ENCODE peak calls at places on chromosomes 13 and 19, in six cellular contexts. Z, B, X, K, U and F are unnamed samples.
A peak's percentile ranks its signal among the peaks of the same experiment; 100 is the strongest.

GRCh38 chr19:6611441-6611852 is 20.5 kb upstream of the CD70 start:
- DNase-seq in Z (no peak), B (no peak), X (no peak), K (peak; percentile 40), U (peak; percentile 31), F (no peak)

GRCh38 chr19:14732510-14732909 is 42.7 kb downstream of the ZNF333 start:
- DNase-seq in Z (no peak), B (no peak), X (no peak), K (no peak), U (no peak), F (no peak)

GRCh38 chr13:114115191-114115671 is 17.2 kb downstream of the RASA3 start:
- DNase-seq in Z (no peak), B (no peak), X (no peak), K (peak; percentile 68), U (peak; percentile 64), F (no peak)

GRCh38 chr19:8648240-8648639 is 17.8 kb downstream of the NFILZ start:
- DNase-seq in Z (no peak), B (no peak), X (no peak), K (no peak), U (no peak), F (no peak)

GRCh38 chr13:50529154-50529882 is 314.2 kb downstream of the DLEU7 start:
- DNase-seq in Z (peak; percentile 48), B (peak; percentile 83), X (no peak), K (peak; percentile 89), U (peak; percentile 57), F (no peak)

GRCh38 chr13:46675016-46675415 is 121.9 kb downstream of the ESD start:
- DNase-seq in Z (no peak), B (no peak), X (peak; percentile 80), K (no peak), U (no peak), F (no peak)

GRCh38 chr19:58182577-58182988 is 278 bp upstream of the ZNF274 start:
- DNase-seq in Z (no peak), B (no peak), X (no peak), K (no peak), U (peak; percentile 93), F (peak; percentile 76)

GRCh38 chr13:99281811-99282263 is 23.7 kb upstream of the GPR18 start:
- DNase-seq in Z (no peak), B (no peak), X (no peak), K (no peak), U (peak; percentile 48), F (peak; percentile 41)

GRCh38 chr19:49862411-49863253 is 4.7 kb downstream of the PNKP start:
- DNase-seq in Z (no peak), B (no peak), X (no peak), K (no peak), U (no peak), F (no peak)

GRCh38 chr13:80706164-80706471 is 365.2 kb upstream of the SPRY2 start:
- DNase-seq in Z (no peak), B (no peak), X (no peak), K (no peak), U (no peak), F (no peak)

GRCh38 chr19:36488816-36489138 is 584 bp downstream of the ZNF566 start:
- DNase-seq in Z (no peak), B (no peak), X (no peak), K (no peak), U (peak; percentile 13), F (peak; percentile 28)

GRCh38 chr19:49968279-49968922 is 7.4 kb upstream of the SIGLEC11 start:
- DNase-seq in Z (no peak), B (no peak), X (no peak), K (no peak), U (no peak), F (no peak)

GRCh38 chr13:27442797-27443196 is 7.6 kb downstream of the MTIF3 start:
- DNase-seq in Z (no peak), B (no peak), X (no peak), K (no peak), U (no peak), F (no peak)

GRCh38 chr19:8468761-8469458 is 24.1 kb downstream of the HNRNPM start:
- DNase-seq in Z (peak; percentile 49), B (no peak), X (no peak), K (no peak), U (peak; percentile 23), F (no peak)

GRCh38 chr13:28347456-28348371 is 147.2 kb downstream of the FLT1 start:
- DNase-seq in Z (no peak), B (no peak), X (no peak), K (no peak), U (no peak), F (no peak)

GRCh38 chr13:99256709-99257108 is 1.5 kb downstream of the GPR18 start:
- DNase-seq in Z (peak; percentile 84), B (no peak), X (no peak), K (no peak), U (peak; percentile 36), F (no peak)

GRCh38 chr13:48730971-48731658 is 77.4 kb downstream of the CYSLTR2 start:
- DNase-seq in Z (no peak), B (no peak), X (no peak), K (peak; percentile 89), U (no peak), F (no peak)

GRCh38 chr19:42150353-42150752 is 18.1 kb upstream of the POU2F2 start:
- DNase-seq in Z (no peak), B (no peak), X (peak; percentile 26), K (no peak), U (no peak), F (no peak)

GRCh38 chr13:66414196-66414800 is 815.8 kb downstream of the PCDH9 start:
- DNase-seq in Z (no peak), B (no peak), X (no peak), K (no peak), U (no peak), F (no peak)

GRCh38 chr19:42284066-42284501 is 15.0 kb downstream of the CIC start:
- DNase-seq in Z (peak; percentile 57), B (no peak), X (peak; percentile 84), K (peak; percentile 77), U (peak; percentile 97), F (peak; percentile 69)

GRCh38 chr19:6577410-6578125 is 13.4 kb downstream of the CD70 start:
- DNase-seq in Z (no peak), B (no peak), X (no peak), K (peak; percentile 92), U (no peak), F (no peak)

GRCh38 chr19:7515471-7516226 is at the start of gene ZNF358:
- DNase-seq in Z (peak; percentile 45), B (no peak), X (peak; percentile 58), K (no peak), U (peak; percentile 93), F (peak; percentile 23)

GRCh38 chr13:74305876-74306275 is 171.7 kb upstream of the KLF12 start:
- DNase-seq in Z (no peak), B (no peak), X (no peak), K (peak; percentile 47), U (no peak), F (no peak)

GRCh38 chr19:917323-918151 is at the start of gene KISS1R:
- DNase-seq in Z (no peak), B (no peak), X (peak; percentile 61), K (peak; percentile 37), U (no peak), F (no peak)

GRCh38 chr13:97328222-97328790 is 105.7 kb upstream of the RAP2A start:
- DNase-seq in Z (no peak), B (no peak), X (no peak), K (peak; percentile 22), U (peak; percentile 70), F (no peak)

GRCh38 chr19:1990230-1991017 is 25.1 kb downstream of the BTBD2 start:
- DNase-seq in Z (no peak), B (no peak), X (no peak), K (no peak), U (no peak), F (no peak)